ENCODE peak calls at places on chromosomes 6 and 20, in six cellular contexts. B, Z, N, R, V and U are unnamed samples.

GRCh38 chr20:49397525-49397924 is 84.9 kb downstream of the KCNB1 start:
- DNase-seq in B (peak), Z (no peak), N (no peak), R (no peak), V (no peak), U (peak)

GRCh38 chr6:43213431-43213830 is 15.8 kb downstream of the DNPH1 start:
- DNase-seq in B (no peak), Z (no peak), N (no peak), R (no peak), V (no peak), U (no peak)

GRCh38 chr6:25895773-25896172 is 21.7 kb upstream of the SLC17A3 start:
- DNase-seq in B (no peak), Z (no peak), N (no peak), R (no peak), V (no peak), U (no peak)

GRCh38 chr20:62101078-62101477 is 21.2 kb upstream of the LSM14B start:
- DNase-seq in B (no peak), Z (no peak), N (no peak), R (no peak), V (no peak), U (no peak)

GRCh38 chr20:64065062-64065972 is 2.3 kb downstream of the TCEA2 start:
- DNase-seq in B (no peak), Z (no peak), N (no peak), R (no peak), V (no peak), U (no peak)

GRCh38 chr6:161745594-161745993 is 471.7 kb upstream of the AGPAT4 start:
- DNase-seq in B (no peak), Z (no peak), N (no peak), R (no peak), V (no peak), U (no peak)

GRCh38 chr20:56689852-56690485 is 60.9 kb downstream of the TFAP2C start:
- DNase-seq in B (no peak), Z (peak), N (no peak), R (no peak), V (no peak), U (peak)

GRCh38 chr6:114042267-114043075 is 71.5 kb upstream of the HDAC2 start:
- DNase-seq in B (no peak), Z (no peak), N (no peak), R (no peak), V (no peak), U (no peak)

GRCh38 chr6:89242574-89243330 is 25.6 kb upstream of the GABRR1 start:
- DNase-seq in B (peak), Z (no peak), N (no peak), R (peak), V (no peak), U (peak)

GRCh38 chr6:158321960-158322359 is 9.7 kb downstream of the TULP4 start:
- DNase-seq in B (no peak), Z (peak), N (no peak), R (no peak), V (no peak), U (peak)

GRCh38 chr6:80003841-80004198 is 629 bp upstream of the TTK start:
- DNase-seq in B (no peak), Z (no peak), N (peak), R (no peak), V (no peak), U (no peak)

GRCh38 chr6:169700296-169700695 is 1.5 kb downstream of the WDR27 start:
- DNase-seq in B (no peak), Z (no peak), N (no peak), R (no peak), V (no peak), U (no peak)